ENCODE peak calls at places on chromosomes 1 and 21, in six cellular contexts. K, P, C, I, A and X are unnamed samples. For H3K4me1, the result is how much of the 10 kb centered on the place peaks cover.

GRCh38 chr1:4710592-4711190 is 56.3 kb downstream of the AJAP1 start:
- DNase-seq in K (no peak), P (no peak), C (peak), I (no peak), A (no peak), X (no peak)

GRCh38 chr1:10755977-10756521 is 40.4 kb downstream of the CASZ1 start:
- DNase-seq in K (no peak), P (no peak), C (no peak), I (no peak), A (no peak), X (peak)

GRCh38 chr1:212967767-212968166 is 17.4 kb downstream of the VASH2 start:
- DNase-seq in K (peak), P (peak), C (no peak), I (peak), A (peak), X (peak)

GRCh38 chr1:32848354-32849063 is 22.2 kb downstream of the FNDC5 start:
- DNase-seq in K (no peak), P (no peak), C (no peak), I (no peak), A (no peak), X (no peak)

GRCh38 chr1:110185181-110185580 is 24.9 kb upstream of the KCNC4 start:
- DNase-seq in K (no peak), P (no peak), C (no peak), I (no peak), A (no peak), X (no peak)

GRCh38 chr1:59116920-59117542 is 179.9 kb upstream of the FGGY start:
- DNase-seq in K (peak), P (peak), C (peak), I (peak), A (peak), X (peak)

GRCh38 chr1:24111264-24111997 is 504 bp downstream of the MYOM3 start:
- DNase-seq in K (no peak), P (no peak), C (no peak), I (no peak), A (no peak), X (no peak)

GRCh38 chr1:234608720-234609527 is 1.1 kb downstream of the IRF2BP2 start:
- DNase-seq in K (peak), P (no peak), C (peak), I (peak), A (no peak), X (no peak)

GRCh38 chr1:245810789-245811337 is 656.1 kb downstream of the KIF26B start:
- DNase-seq in K (no peak), P (no peak), C (no peak), I (no peak), A (no peak), X (no peak)

GRCh38 chr21:15732290-15732995 is 2.7 kb downstream of the USP25 start:
- DNase-seq in K (peak), P (peak), C (no peak), I (no peak), A (no peak), X (no peak)

GRCh38 chr1:31583995-31584868 is 7.9 kb downstream of the TINAGL1 start:
- DNase-seq in K (peak), P (peak), C (no peak), I (no peak), A (no peak), X (no peak)

GRCh38 chr1:114154146-114154962 is 685 bp upstream of the SYT6 start:
- DNase-seq in K (peak), P (no peak), C (no peak), I (no peak), A (no peak), X (peak)

GRCh38 chr21:22263890-22264289 is 1265.7 kb downstream of the NCAM2 start:
- DNase-seq in K (no peak), P (no peak), C (no peak), I (no peak), A (no peak), X (no peak)

GRCh38 chr1:222914861-222915632 is 100.2 kb downstream of the DISP1 start:
- DNase-seq in K (peak), P (peak), C (no peak), I (no peak), A (no peak), X (no peak)

GRCh38 chr1:184954232-184954995 is 19.9 kb downstream of the NIBAN1 start:
- DNase-seq in K (peak), P (no peak), C (no peak), I (peak), A (no peak), X (no peak)

GRCh38 chr1:21592086-21592865 is 76.9 kb downstream of the RAP1GAP start:
- DNase-seq in K (no peak), P (no peak), C (no peak), I (no peak), A (no peak), X (no peak)

GRCh38 chr21:35614412-35614901 is 445.9 kb downstream of the SETD4 start:
- DNase-seq in K (no peak), P (peak), C (no peak), I (peak), A (no peak), X (no peak)

GRCh38 chr1:39819091-39819812 is 30.6 kb upstream of the BMP8B start:
- DNase-seq in K (no peak), P (no peak), C (no peak), I (no peak), A (no peak), X (no peak)

GRCh38 chr1:210600421-210601195 is 271.9 kb downstream of the HHAT start:
- DNase-seq in K (no peak), P (peak), C (no peak), I (no peak), A (no peak), X (no peak)

GRCh38 chr1:29861446-29861845 is 625.1 kb downstream of the PTPRU start:
- DNase-seq in K (no peak), P (no peak), C (no peak), I (no peak), A (no peak), X (no peak)

GRCh38 chr1:48817505-48818114 is 40.9 kb upstream of the BEND5 start:
- DNase-seq in K (peak), P (peak), C (peak), I (peak), A (peak), X (peak)

GRCh38 chr1:74247881-74248528 is 12.8 kb downstream of the TNNI3K start:
- DNase-seq in K (no peak), P (no peak), C (no peak), I (no peak), A (no peak), X (no peak)

GRCh38 chr21:14751011-14751410 is 204.9 kb upstream of the SAMSN1 start:
- DNase-seq in K (no peak), P (no peak), C (no peak), I (no peak), A (no peak), X (no peak)

GRCh38 chr1:56416385-56416972 is 162.9 kb downstream of the PLPP3 start:
- DNase-seq in K (peak), P (no peak), C (no peak), I (peak), A (no peak), X (no peak)

GRCh38 chr1:232558974-232559373 is 71.0 kb downstream of the SIPA1L2 start:
- DNase-seq in K (no peak), P (no peak), C (no peak), I (no peak), A (no peak), X (no peak)

GRCh38 chr1:67566803-67567202 is 118.2 kb upstream of the GADD45A start:
- DNase-seq in K (no peak), P (peak), C (no peak), I (no peak), A (no peak), X (no peak)

GRCh38 chr1:224541072-224541790 is 74.9 kb upstream of the CNIH3 start:
- DNase-seq in K (no peak), P (no peak), C (no peak), I (no peak), A (no peak), X (no peak)

GRCh38 chr21:45306832-45307571 is 19.3 kb upstream of the POFUT2 start:
- DNase-seq in K (peak), P (peak), C (no peak), I (no peak), A (no peak), X (no peak)

GRCh38 chr1:23384312-23385058 is 14.8 kb upstream of the ZNF436 start:
- DNase-seq in K (peak), P (peak), C (no peak), I (peak), A (no peak), X (no peak)

GRCh38 chr1:8987881-8988617 is 38.2 kb downstream of the SLC2A7 start:
- DNase-seq in K (peak), P (peak), C (peak), I (no peak), A (no peak), X (peak)

GRCh38 chr1:156641761-156642264 is at the start of gene BCAN:
- DNase-seq in K (peak), P (peak), C (no peak), I (no peak), A (no peak), X (peak)

GRCh38 chr1:47348246-47348645 is 14.7 kb downstream of the CMPK1 start:
- DNase-seq in K (no peak), P (no peak), C (no peak), I (no peak), A (no peak), X (no peak)

GRCh38 chr21:46038871-46039397 is 57.4 kb downstream of the COL6A1 start:
- DNase-seq in K (peak), P (peak), C (no peak), I (no peak), A (no peak), X (no peak)

DNA sequence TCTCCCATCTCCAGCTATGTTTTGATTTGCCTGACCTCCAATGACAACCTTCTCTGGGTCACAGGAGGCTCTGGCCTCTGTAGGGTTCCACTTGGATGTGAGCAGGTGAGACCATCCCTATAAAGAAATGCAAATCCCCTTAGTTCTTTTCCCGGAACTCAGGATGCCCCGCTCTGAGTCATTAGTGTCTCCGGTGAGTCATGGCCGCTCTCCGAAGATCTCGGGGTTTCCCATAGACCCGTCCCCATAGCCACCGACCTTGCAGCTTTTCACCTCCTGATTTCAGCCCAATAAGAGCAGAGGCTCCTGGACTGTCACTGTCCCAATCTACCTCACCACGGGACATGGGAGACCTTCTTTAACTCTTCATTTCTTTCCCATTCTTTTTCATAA is 98.2 kb downstream of the PGBD5 start:
- DNase-seq in K (peak), P (no peak), C (no peak), I (no peak), A (no peak), X (peak)
- H3K14ac ChIP-seq in K (no peak), P (no peak), C (no peak), I (no peak), A (no peak), X (no peak)

GRCh38 chr1:226763741-226764264 is 24.7 kb upstream of the ITPKB start:
- DNase-seq in K (peak), P (peak), C (no peak), I (peak), A (peak), X (peak)
- H3K4ac ChIP-seq in K (no peak), P (no peak), C (no peak), I (no peak), A (peak), X (no peak)

GRCh38 chr1:101308935-101309333 is 72.1 kb downstream of the S1PR1 start:
- DNase-seq in K (no peak), P (no peak), C (no peak), I (peak), A (no peak), X (peak)
- H3K4me1 ChIP-seq in K (under half), P (under half), C (under half), I (under half), A (under half), X (under half)

DNA sequence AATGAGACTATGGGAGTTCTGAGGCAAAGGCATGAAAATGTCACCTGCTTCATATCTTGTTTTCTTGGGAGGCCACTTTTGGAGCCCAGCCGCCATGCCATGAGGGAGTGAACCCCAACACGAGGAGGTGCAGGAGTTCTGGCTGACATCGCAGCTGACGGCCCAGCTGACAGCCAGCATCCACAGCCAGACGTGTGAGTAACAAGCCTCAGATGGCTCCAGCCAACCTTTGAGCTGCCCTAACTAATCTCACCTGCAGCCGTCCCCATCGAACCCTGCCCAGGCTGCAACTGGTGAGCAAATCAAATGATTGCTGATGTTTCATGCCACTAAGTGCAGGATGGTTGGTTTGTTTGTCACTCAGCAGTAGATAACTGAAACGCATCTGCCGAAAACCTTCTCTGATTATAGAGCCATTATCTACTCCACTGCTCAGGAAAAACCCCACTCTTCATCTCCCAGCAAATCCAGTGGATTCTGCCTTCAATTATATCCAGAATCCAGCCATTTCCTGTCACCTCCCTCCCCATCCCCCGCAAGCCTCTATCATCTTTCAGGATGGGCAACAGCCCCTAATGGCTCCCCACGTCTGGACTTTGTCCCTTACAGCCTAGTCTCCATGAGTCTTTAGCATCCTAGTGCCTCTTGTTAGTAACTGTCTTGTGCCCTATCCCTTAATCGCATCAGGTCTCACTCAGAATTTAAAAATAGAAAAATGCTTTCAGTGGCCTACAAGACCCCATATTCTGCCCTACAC is 18.5 kb upstream of the RAB4A start:
- DNase-seq in K (no peak), P (no peak), C (no peak), I (no peak), A (no peak), X (no peak)
- H3K14ac ChIP-seq in K (no peak), P (no peak), C (no peak), I (peak), A (no peak), X (no peak)

GRCh38 chr1:108692724-108693655 is 880 bp downstream of the PRPF38B start:
- DNase-seq in K (peak), P (peak), C (no peak), I (peak), A (no peak), X (no peak)
- H3K4ac ChIP-seq in K (peak), P (peak), C (no peak), I (peak), A (peak), X (peak)

DNA sequence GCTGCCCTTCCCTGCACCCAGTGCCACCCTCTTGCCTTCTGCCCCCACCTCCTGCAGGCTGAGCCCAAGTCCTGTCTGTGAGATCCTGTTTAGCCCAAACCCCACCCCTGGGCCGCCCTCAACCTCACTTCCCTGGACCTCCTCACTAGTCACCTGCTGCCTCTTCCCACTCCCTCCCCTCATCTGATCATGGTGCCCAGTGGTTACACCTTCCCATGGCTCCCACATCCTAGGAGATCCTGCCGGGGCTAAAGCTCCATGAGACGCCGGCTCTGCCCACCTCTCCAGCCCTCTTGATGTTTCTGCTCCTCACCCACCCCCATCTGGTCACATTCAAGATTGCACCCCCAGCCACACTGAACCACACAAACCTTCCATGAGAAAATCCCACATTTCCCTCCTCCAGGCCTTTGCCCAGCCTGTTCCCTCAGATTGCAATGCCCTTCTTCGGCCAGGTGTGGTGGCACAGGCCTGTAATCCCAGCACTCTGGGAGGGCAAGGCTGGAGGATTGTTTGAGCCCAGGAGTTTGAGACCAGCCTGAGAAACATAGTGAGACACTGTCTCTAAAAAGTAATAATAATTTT is 17.0 kb downstream of the TTC39A start:
- DNase-seq in K (no peak), P (no peak), C (no peak), I (no peak), A (no peak), X (peak)
- H3K4me1 ChIP-seq in K (half or more), P (under half), C (under half), I (under half), A (under half), X (under half)

GRCh38 chr1:6170116-6170741 is 9.9 kb downstream of the CHD5 start:
- DNase-seq in K (no peak), P (no peak), C (no peak), I (no peak), A (no peak), X (no peak)
- H3K14ac ChIP-seq in K (no peak), P (no peak), C (no peak), I (no peak), A (no peak), X (no peak)

DNA sequence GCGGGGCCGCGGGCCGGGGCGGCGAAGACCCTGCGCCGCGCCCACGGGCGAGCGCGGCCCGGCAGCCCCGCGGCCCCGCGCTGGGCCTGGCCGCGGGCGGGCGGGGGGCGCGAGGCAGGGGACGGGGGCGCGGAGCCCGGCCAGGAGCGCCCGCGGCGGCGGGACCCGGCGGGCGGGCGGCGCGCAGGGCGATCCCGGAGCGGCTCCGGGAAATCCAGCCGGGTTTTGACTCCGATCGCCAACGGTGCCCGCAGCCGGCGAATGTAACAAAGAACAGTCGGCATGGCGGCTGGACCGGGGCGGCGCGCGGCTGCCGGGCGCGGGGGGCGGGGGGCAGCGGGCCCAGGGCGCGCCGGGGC is 334 bp downstream of the PRDM15 start:
- DNase-seq in K (peak), P (peak), C (peak), I (peak), A (no peak), X (peak)
- H3K4ac ChIP-seq in K (no peak), P (no peak), C (no peak), I (no peak), A (no peak), X (no peak)

DNA sequence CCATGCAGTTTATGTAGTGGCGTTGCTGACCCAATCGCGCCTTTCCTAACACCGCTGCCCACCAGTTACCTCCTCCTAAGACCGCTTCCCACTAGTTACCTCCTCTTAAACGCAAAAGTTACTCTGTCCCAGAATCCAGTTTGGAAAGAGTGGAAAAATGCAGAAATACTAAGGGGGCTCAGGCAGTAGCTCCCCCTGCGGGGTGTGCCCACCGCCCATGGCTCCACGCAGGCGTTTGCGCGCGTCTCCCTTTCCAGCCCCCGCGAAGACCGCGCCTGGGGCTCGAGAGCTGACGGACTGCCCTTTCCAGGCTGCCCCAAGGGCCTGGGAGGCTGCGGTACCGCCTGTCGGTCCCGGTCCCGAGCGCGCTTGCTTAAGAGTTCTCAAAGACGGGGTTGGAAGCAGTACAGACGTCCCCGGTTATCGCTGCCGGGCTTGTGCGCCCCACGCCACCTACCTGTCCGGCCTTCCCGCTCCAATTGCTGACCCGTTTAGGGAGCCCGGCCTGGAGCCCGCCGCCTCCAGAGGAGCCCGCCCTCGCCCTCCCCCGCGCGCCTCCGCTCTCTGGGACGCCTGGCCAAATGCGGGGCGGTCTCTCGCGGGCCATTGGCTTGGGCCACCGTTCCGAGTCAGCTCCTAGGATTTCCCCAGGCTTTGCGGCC is 414.1 kb upstream of the ESRRG start:
- DNase-seq in K (no peak), P (no peak), C (peak), I (no peak), A (no peak), X (peak)
- H3K4me1 ChIP-seq in K (under half), P (under half), C (under half), I (under half), A (under half), X (under half)